ENCODE peak calls at places on chromosomes 3 and 15, in ten cellular contexts. Q is A549, U is uterus, F is suprapubic skin, Z is H1, K is HCT116, H is HepG2, D is NB4, J is K562, N is IMR-90. C is an unnamed sample.

GRCh38 chr15:72193781-72194396 is 3.7 kb downstream of the GRAMD2A start:
- DNase-seq in Z (no peak), Q (no peak), U (no peak), H (no peak), K (no peak), J (no peak), F (no peak), D (no peak), N (no peak), C (no peak)

GRCh38 chr3:175193815-175194518 is 334.8 kb downstream of the NAALADL2 start:
- DNase-seq in Q (no peak), D (no peak), H (no peak), U (no peak), N (peak), F (no peak), Z (no peak), J (no peak), K (peak), C (no peak)

GRCh38 chr3:21573291-21573690 is 177.7 kb downstream of the ZNF385D start:
- DNase-seq in N (peak), D (peak), F (no peak), J (no peak), Q (no peak), H (no peak), U (no peak), Z (no peak), K (no peak), C (no peak)

GRCh38 chr3:193971268-193971751 is 164.6 kb upstream of the HES1 start:
- DNase-seq in Z (no peak), Q (no peak), N (no peak), U (no peak), F (no peak), D (no peak), K (no peak), J (no peak), H (no peak), C (no peak)

GRCh38 chr15:80638553-80639167 is 56.5 kb upstream of the ABHD17C start:
- DNase-seq in D (no peak), H (no peak), F (no peak), Q (no peak), J (no peak), U (no peak), Z (peak), K (no peak), N (peak), C (no peak)

GRCh38 chr3:41369838-41370237 is 170.5 kb downstream of the CTNNB1 start:
- DNase-seq in F (no peak), N (no peak), D (no peak), Z (no peak), U (no peak), H (no peak), K (no peak), J (no peak), Q (no peak), C (no peak)

GRCh38 chr15:53539878-53540277 is 219.6 kb downstream of the WDR72 start:
- DNase-seq in K (no peak), D (no peak), U (no peak), H (no peak), Q (no peak), J (no peak), N (no peak), F (no peak), Z (no peak), C (no peak)

GRCh38 chr3:42149537-42150426 is 58.6 kb downstream of the TRAK1 start:
- DNase-seq in J (no peak), Z (no peak), Q (no peak), F (no peak), H (no peak), N (no peak), K (peak), U (no peak), D (no peak), C (no peak)

GRCh38 chr3:183244219-183244618 is 8.8 kb upstream of the B3GNT5 start:
- DNase-seq in J (no peak), Q (no peak), N (no peak), Z (no peak), H (no peak), F (no peak), D (peak), K (no peak), U (no peak), C (no peak)

GRCh38 chr3:52679139-52679538 is 6.6 kb downstream of the PBRM1 start:
- DNase-seq in H (no peak), Q (no peak), N (no peak), J (no peak), F (no peak), K (no peak), Z (no peak), D (no peak), U (no peak), C (peak)

GRCh38 chr15:92643849-92644815 is 11.4 kb downstream of the FAM174B start:
- DNase-seq in Z (no peak), J (no peak), Q (no peak), H (no peak), D (no peak), K (no peak), N (no peak), F (no peak), U (no peak), C (no peak)

GRCh38 chr3:10391391-10391790 is 70.5 kb upstream of the SEC13 start:
- DNase-seq in D (peak), U (no peak), F (no peak), H (no peak), N (no peak), K (no peak), Z (no peak), Q (no peak), J (no peak), C (peak)

GRCh38 chr15:62125763-62126162 is 39.3 kb downstream of the C2CD4B start:
- DNase-seq in Z (no peak), D (peak), J (peak), U (no peak), K (peak), Q (no peak), N (peak), F (no peak), H (peak), C (peak)

GRCh38 chr15:40070166-40070557 is 31.2 kb upstream of the SRP14 start:
- DNase-seq in H (no peak), F (no peak), J (no peak), K (no peak), Z (no peak), Q (no peak), D (no peak), N (no peak), U (no peak), C (no peak)

DNA sequence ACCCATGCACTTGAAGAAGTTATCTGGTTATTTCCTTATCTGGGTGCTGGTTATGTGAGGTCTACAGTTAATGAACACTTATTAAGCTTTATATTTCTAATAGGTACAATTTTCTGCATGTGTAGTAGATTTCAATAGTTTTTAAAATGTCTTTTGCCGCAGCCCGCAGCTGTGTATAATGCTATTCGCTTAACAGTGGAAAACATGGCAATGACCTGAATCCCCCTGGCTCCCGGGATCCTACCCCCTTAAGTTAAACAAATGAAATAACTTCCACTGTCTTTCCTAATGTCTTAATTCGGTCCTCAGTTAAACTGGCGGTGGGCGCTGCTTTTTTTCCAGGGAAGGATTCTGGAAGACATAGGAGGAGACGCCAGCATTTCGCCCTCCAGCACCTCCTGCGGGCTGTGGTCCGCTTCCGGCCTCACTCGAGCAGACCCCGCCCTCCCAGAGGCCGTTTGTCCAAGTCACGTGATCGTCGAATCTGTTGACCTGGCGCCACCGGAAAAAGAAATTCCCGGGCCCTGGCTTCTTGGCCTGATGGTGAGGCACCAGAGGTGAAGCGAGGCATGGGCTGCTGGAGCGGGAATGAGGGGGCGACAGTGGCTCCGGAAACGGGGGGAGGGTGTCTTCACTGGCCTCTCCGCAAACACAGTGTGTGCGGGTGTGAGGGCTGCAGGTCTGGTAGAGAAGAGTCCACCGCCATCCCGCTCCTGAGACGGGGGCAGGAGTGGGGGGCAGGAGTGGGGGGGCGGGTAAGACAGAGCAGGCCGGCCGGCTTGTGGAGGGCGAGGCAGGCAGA is 45.6 kb upstream of the CSPG4 start:
- DNase-seq in H (peak), F (peak), U (peak), N (peak), Z (peak), J (peak), K (peak), D (peak), Q (peak), C (peak)
- TF ChIP-seq POLR2A in H (no peak), F (no peak), U (no peak), N (no peak), Z (no peak), J (peak), K (peak), D (peak), Q (peak), C (peak)

DNA sequence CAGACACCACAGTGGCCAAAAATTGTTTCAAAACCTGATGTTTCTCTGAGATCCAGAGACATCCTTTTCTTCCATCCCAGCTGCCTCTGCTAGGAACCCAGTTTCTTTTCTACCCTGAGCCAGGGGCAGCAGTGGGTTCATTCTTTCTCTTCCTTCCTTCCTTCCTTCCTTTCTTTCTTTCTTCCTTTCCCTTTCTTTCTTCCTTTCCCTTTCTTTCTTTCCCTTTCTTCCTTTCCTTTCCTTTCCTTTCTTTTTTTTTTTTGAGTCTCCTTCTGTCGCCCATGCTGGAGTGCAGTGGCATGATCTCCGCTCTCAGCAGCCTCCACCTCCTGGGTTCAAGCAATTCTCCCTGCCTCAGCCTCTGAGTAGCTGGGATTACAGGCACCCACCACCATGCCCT is 30.7 kb upstream of the COPG1 start:
- DNase-seq in D (no peak), N (no peak), Z (no peak), H (no peak), K (no peak), J (no peak), U (no peak), F (no peak), Q (no peak), C (no peak)
- TF ChIP-seq POLR2A in D (no peak), N (no peak), Z (no peak), H (no peak), K (no peak), J (no peak), U (no peak), F (no peak), Q (no peak), C (no peak)

GRCh38 chr15:90126457-90127435 is 24.5 kb upstream of the IDH2 start:
- DNase-seq in N (no peak), U (no peak), Q (no peak), D (no peak), H (peak), J (no peak), Z (peak), F (no peak), K (no peak), C (no peak)
- TF ChIP-seq POLR2A in N (no peak), U (no peak), Q (no peak), D (no peak), H (no peak), J (no peak), Z (no peak), F (no peak), K (no peak), C (no peak)

DNA sequence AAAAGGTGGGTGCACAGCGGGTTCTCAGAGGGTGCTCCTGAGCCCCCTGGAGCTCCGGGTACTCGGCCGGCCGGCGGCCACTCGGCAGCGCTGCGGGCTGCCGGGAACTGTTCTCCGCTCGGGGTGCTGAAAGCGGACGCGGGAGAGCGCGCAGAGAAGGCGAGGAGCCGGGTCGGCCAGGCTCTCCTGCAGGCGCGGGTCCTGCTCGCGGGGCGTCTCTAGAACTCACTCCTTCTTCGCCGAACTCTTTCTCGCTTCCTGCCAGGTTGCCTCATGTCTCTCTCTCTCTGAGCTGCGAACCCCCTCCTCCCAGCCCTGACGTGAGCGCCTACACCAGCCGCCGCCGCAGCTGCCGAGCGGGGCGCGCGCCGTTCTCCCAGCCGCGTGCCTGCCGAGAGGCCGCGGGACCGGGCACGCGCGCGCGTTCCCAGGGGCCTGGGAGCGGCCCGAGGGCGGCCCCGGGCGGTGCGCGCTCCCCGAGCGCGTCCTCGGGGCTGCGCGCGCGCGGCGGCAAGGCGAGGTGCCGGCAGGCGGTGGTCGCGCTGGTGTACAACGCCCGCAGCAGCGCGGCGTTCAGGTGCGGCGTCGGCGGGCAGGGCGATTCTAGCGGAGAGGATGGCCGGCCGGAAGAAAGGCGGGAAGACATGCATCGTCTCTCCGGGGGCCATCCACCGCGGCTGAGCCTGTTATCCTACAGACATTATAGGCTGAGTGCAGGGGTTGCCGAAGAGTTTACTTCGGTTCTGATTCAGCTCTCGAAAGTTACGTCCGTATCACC is at the start of gene PEX5L:
- DNase-seq in J (no peak), D (peak), H (peak), K (no peak), N (peak), U (peak), Z (peak), Q (no peak), F (no peak), C (peak)
- TF ChIP-seq POLR2A in J (no peak), D (no peak), H (no peak), K (no peak), N (no peak), U (no peak), Z (peak), Q (no peak), F (no peak), C (no peak)

C was measured in erythroblast.